ENCODE peak calls at places on chromosome 4, in eight cellular contexts. F is stomach, V is upper lobe of left lung, G is GM12878, E is HepG2, Q is sigmoid colon, K is ovary, B is tibial nerve. X is an unnamed sample.

GRCh38 chr4:122968227-122968812 is 45.9 kb upstream of the NUDT6 start:
- DNase-seq in Q (no peak), V (no peak), B (no peak), E (no peak), F (no peak), G (no peak), K (no peak), X (no peak)

GRCh38 chr4:64747919-64748715 is 338.9 kb upstream of the TECRL start:
- DNase-seq in K (no peak), V (no peak), Q (no peak), E (no peak), G (no peak), F (no peak), B (no peak), X (no peak)

GRCh38 chr4:104519588-104519987 is 24.9 kb upstream of the CXXC4 start:
- DNase-seq in K (no peak), G (peak), B (no peak), F (no peak), V (no peak), E (no peak), Q (no peak), X (no peak)

GRCh38 chr4:87848622-87849351 is 16.0 kb downstream of the MEPE start:
- DNase-seq in G (no peak), F (peak), V (peak), Q (peak), B (peak), K (peak), E (peak), X (peak)

GRCh38 chr4:97582890-97583289 is 560.4 kb downstream of the STPG2 start:
- DNase-seq in K (no peak), B (no peak), V (no peak), E (no peak), G (no peak), F (no peak), Q (no peak), X (no peak)

GRCh38 chr4:8465615-8466611 is 25.3 kb downstream of the TRMT44 start:
- DNase-seq in E (no peak), B (no peak), F (no peak), Q (no peak), G (no peak), V (no peak), K (no peak), X (no peak)

GRCh38 chr4:110183643-110184042 is 14.8 kb downstream of the ELOVL6 start:
- DNase-seq in K (no peak), F (no peak), E (no peak), G (no peak), V (no peak), B (no peak), Q (no peak), X (no peak)

GRCh38 chr4:98706200-98706813 is 47.9 kb upstream of the TSPAN5 start:
- DNase-seq in G (no peak), K (no peak), F (no peak), V (no peak), B (no peak), Q (no peak), E (no peak), X (no peak)

GRCh38 chr4:139740121-139740520 is 74.5 kb downstream of the MGST2 start:
- DNase-seq in V (no peak), E (no peak), K (peak), Q (peak), B (no peak), G (no peak), F (no peak), X (no peak)

GRCh38 chr4:145131848-145132247 is 33.7 kb downstream of the ABCE1 start:
- DNase-seq in F (no peak), K (no peak), V (no peak), B (no peak), Q (no peak), E (no peak), G (no peak), X (no peak)

GRCh38 chr4:106971586-106971985 is 64.5 kb downstream of the DKK2 start:
- DNase-seq in E (no peak), K (no peak), Q (no peak), G (no peak), B (no peak), F (no peak), V (no peak), X (no peak)

GRCh38 chr4:61204353-61204752 is 4.2 kb downstream of the ADGRL3 start:
- DNase-seq in Q (no peak), K (no peak), V (no peak), B (no peak), G (no peak), E (peak), F (no peak), X (no peak)

GRCh38 chr4:177640864-177641263 is 198.6 kb upstream of the AGA start:
- DNase-seq in V (no peak), B (no peak), G (no peak), F (no peak), E (no peak), Q (no peak), K (no peak), X (no peak)

GRCh38 chr4:53476232-53477037 is 99.0 kb downstream of the FIP1L1 start:
- DNase-seq in G (no peak), E (no peak), K (no peak), V (no peak), F (no peak), Q (no peak), B (no peak), X (no peak)

GRCh38 chr4:118076958-118077766 is 42.9 kb downstream of the NDST3 start:
- DNase-seq in K (no peak), Q (no peak), F (no peak), E (peak), B (no peak), G (no peak), V (no peak), X (peak)

GRCh38 chr4:151324124-151324448 is 1.3 kb downstream of the SH3D19 start:
- DNase-seq in Q (no peak), K (no peak), G (no peak), F (no peak), V (no peak), E (no peak), B (no peak), X (no peak)

GRCh38 chr4:16418814-16419213 is 192.5 kb upstream of the TAPT1 start:
- DNase-seq in V (no peak), F (no peak), E (no peak), Q (no peak), K (no peak), G (no peak), B (no peak), X (no peak)

GRCh38 chr4:30068234-30068633 is 651.9 kb upstream of the PCDH7 start:
- DNase-seq in K (no peak), Q (peak), E (no peak), G (no peak), F (no peak), B (no peak), V (no peak), X (no peak)

GRCh38 chr4:53804719-53805118 is 213.4 kb upstream of the LNX1 start:
- DNase-seq in V (peak), Q (no peak), F (peak), K (no peak), B (no peak), E (peak), G (peak), X (peak)

GRCh38 chr4:150283689-150284088 is 205.4 kb downstream of the DCLK2 start:
- DNase-seq in Q (no peak), V (no peak), E (no peak), K (no peak), B (no peak), F (no peak), G (no peak), X (no peak)

GRCh38 chr4:154781126-154781982 is at the start of gene RBM46:
- DNase-seq in G (no peak), B (no peak), V (no peak), K (no peak), E (no peak), F (no peak), Q (no peak), X (no peak)

GRCh38 chr4:86878640-86879039 is 13.6 kb downstream of the C4orf36 start:
- DNase-seq in G (no peak), Q (no peak), F (no peak), B (no peak), E (no peak), V (no peak), K (no peak), X (no peak)

GRCh38 chr4:111475001-111475400 is 670.3 kb upstream of the FAM241A start:
- DNase-seq in B (no peak), G (no peak), K (no peak), E (peak), F (no peak), Q (no peak), V (no peak), X (peak)

GRCh38 chr4:175871774-175872405 is 59.8 kb upstream of the GPM6A start:
- DNase-seq in V (no peak), E (no peak), Q (no peak), K (no peak), B (no peak), F (no peak), G (no peak), X (no peak)

GRCh38 chr4:13430834-13431568 is 53.1 kb downstream of the RAB28 start:
- DNase-seq in F (no peak), V (no peak), E (no peak), G (no peak), B (no peak), K (no peak), Q (no peak), X (no peak)

GRCh38 chr4:143178923-143179322 is 5.8 kb upstream of the USP38 start:
- DNase-seq in K (no peak), V (no peak), G (no peak), B (no peak), E (no peak), Q (no peak), F (no peak), X (no peak)

GRCh38 chr4:54173281-54173912 is 55.7 kb upstream of the PDGFRA start:
- DNase-seq in E (no peak), K (no peak), G (no peak), F (no peak), B (no peak), V (no peak), Q (no peak), X (no peak)

GRCh38 chr4:185797596-185797995 is 14.4 kb downstream of the SORBS2 start:
- DNase-seq in Q (no peak), V (no peak), K (no peak), G (no peak), F (no peak), B (no peak), E (no peak), X (no peak)

GRCh38 chr4:163157157-163157556 is 9.5 kb downstream of the NAF1 start:
- DNase-seq in G (no peak), K (no peak), Q (no peak), E (no peak), B (no peak), V (no peak), F (no peak), X (no peak)

GRCh38 chr4:94746746-94747145 is 11.0 kb upstream of the BMPR1B start:
- DNase-seq in K (no peak), E (no peak), Q (no peak), V (no peak), G (no peak), B (no peak), F (no peak), X (no peak)

GRCh38 chr4:87559090-87559837 is 30.1 kb upstream of the SPARCL1 start:
- DNase-seq in F (peak), V (peak), Q (no peak), B (no peak), K (no peak), E (no peak), G (peak), X (peak)

GRCh38 chr4:186557486-186557885 is 2.1 kb upstream of the MTNR1A start:
- DNase-seq in V (no peak), G (no peak), E (no peak), Q (no peak), B (no peak), K (no peak), F (no peak), X (no peak)

GRCh38 chr4:25927361-25928040 is 13.5 kb downstream of the SMIM20 start:
- DNase-seq in B (no peak), E (no peak), K (no peak), Q (no peak), F (no peak), G (no peak), V (no peak), X (no peak)

GRCh38 chr4:15100994-15101695 is 98.9 kb downstream of the CPEB2 start:
- DNase-seq in F (no peak), E (no peak), Q (no peak), B (no peak), K (no peak), G (no peak), V (no peak), X (no peak)

GRCh38 chr4:113469926-113470325 is 291.6 kb downstream of the CAMK2D start:
- DNase-seq in K (no peak), B (no peak), F (no peak), V (no peak), E (peak), Q (no peak), G (no peak), X (no peak)

GRCh38 chr4:113469023-113469390 is 292.5 kb downstream of the CAMK2D start:
- DNase-seq in F (no peak), G (no peak), E (no peak), K (no peak), Q (no peak), V (no peak), B (no peak), X (no peak)

GRCh38 chr4:113471141-113471860 is 290.2 kb downstream of the CAMK2D start:
- DNase-seq in V (no peak), F (no peak), Q (no peak), E (no peak), G (no peak), B (no peak), K (no peak), X (no peak)

GRCh38 chr4:113468165-113469022 is 293.1 kb downstream of the CAMK2D start:
- DNase-seq in V (peak), G (no peak), B (peak), K (peak), E (peak), F (peak), Q (peak), X (peak)

DNA sequence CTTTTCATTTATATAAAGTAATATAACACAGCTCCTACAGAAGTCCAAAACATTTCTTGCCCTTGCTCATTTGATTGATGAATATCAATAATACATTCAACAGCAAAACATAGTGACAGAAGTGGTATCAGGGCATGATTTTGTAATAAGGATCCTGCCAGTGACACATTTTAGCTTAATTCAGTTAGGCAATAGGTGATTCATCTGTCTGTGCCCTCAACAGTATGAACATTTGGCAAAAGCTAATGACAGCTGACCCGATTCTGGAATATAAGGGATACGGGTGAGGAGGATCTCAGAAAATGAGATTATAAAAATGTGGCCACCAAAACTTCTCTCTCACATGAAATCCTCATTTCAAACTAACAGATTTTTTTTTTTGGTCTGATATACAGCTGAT is 294.0 kb downstream of the CAMK2D start:
- DNase-seq in Q (no peak), B (no peak), V (no peak), G (no peak), E (no peak), F (no peak), K (no peak), X (no peak)
- TF ChIP-seq EP300 in Q (peak), B (peak), V (no peak), G (no peak), E (no peak), F (no peak), K (no peak), X (no peak)

GRCh38 chr4:121428721-121429120 is 47.9 kb upstream of the QRFPR start:
- DNase-seq in G (no peak), B (no peak), K (no peak), Q (no peak), E (no peak), F (no peak), V (no peak), X (no peak)
- TF ChIP-seq EP300 in G (no peak), B (no peak), K (no peak), Q (no peak), E (no peak), F (no peak), V (no peak), X (no peak)

GRCh38 chr4:40613456-40613855 is 16.2 kb downstream of the RBM47 start:
- DNase-seq in G (no peak), B (no peak), V (no peak), F (no peak), E (no peak), K (no peak), Q (no peak), X (no peak)
- TF ChIP-seq EP300 in G (no peak), B (no peak), V (no peak), F (no peak), E (no peak), K (no peak), Q (no peak), X (no peak)

GRCh38 chr4:76601791-76602190 is 166.8 kb downstream of the SHROOM3 start:
- DNase-seq in B (no peak), E (no peak), F (no peak), V (peak), Q (no peak), G (no peak), K (no peak), X (no peak)
- TF ChIP-seq EP300 in B (peak), E (no peak), F (no peak), V (no peak), Q (no peak), G (no peak), K (no peak), X (no peak)

DNA sequence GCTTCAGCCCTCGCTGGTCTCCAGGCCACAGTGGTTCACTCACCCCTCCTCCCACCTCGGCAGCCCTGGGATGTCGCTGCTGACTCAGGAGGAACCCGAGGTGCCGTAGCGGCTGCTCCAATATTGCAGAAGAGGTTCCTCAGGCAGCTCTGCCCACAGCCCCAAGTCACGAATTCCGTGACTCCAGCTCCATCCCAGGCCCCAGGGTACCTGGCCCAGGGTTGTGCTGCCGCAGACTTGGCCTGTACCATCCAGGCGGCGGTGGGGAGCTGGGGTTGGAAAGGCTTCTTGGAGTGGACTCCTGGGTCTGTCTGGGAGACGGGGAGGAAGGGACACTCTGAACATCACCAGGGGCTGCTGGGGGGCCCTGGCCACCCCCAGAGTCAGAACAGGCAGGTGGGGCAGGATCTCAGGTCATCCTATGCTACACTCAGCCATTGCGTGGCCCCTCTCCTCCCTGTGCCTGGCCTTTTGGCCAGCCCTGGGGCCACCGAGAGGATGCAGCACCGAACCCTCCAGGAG is 728 bp upstream of the HGFAC start:
- DNase-seq in Q (no peak), V (no peak), B (no peak), G (no peak), K (no peak), E (no peak), F (no peak), X (no peak)
- TF ChIP-seq EP300 in Q (no peak), V (no peak), B (no peak), G (no peak), K (no peak), E (no peak), F (no peak), X (no peak)

GRCh38 chr4:173046818-173047217 is 121.8 kb upstream of the GALNT7 start:
- DNase-seq in F (no peak), V (no peak), E (no peak), G (no peak), B (no peak), Q (no peak), K (no peak), X (no peak)
- TF ChIP-seq EP300 in F (no peak), V (no peak), E (no peak), G (no peak), B (no peak), Q (no peak), K (no peak), X (no peak)